ENCODE peak calls at places on chromosome 16, in eight cellular contexts. W is fibroblast of lung, R is iPS DF 6.9, I is BE2C, L is A673, V is Peyer's patch, A is endodermal cell, Z is Caco-2. F is an unnamed sample.

GRCh38 chr16:25033852-25034251 is 18.7 kb upstream of the ARHGAP17 start:
- DNase-seq in A (no peak), I (no peak), R (no peak), V (no peak), Z (no peak), L (no peak), W (peak; percentile 91), F (no peak)

GRCh38 chr16:49491736-49492089 is 118.1 kb downstream of the C16orf78 start:
- DNase-seq in R (peak; percentile 39), L (peak; percentile 23), Z (peak; percentile 17), W (peak; percentile 3), V (no peak), I (peak; percentile 69), A (peak; percentile 90), F (peak; percentile 91)

GRCh38 chr16:26550111-26550610 is 516.6 kb upstream of the C16orf82 start:
- DNase-seq in V (no peak), A (no peak), Z (no peak), L (no peak), W (no peak), R (no peak), I (no peak), F (no peak)

GRCh38 chr16:70735141-70735979 is 49.5 kb upstream of the MTSS2 start:
- DNase-seq in Z (no peak), A (peak; percentile 87), I (no peak), V (no peak), W (peak; percentile 31), R (no peak), L (no peak), F (peak; percentile 71)

GRCh38 chr16:278863-279366 is 1.5 kb upstream of the ARHGDIG start:
- DNase-seq in V (no peak), I (peak; percentile 34), L (peak; percentile 45), A (peak; percentile 79), W (peak; percentile 51), R (no peak), Z (peak; percentile 33), F (no peak)

GRCh38 chr16:75236736-75237397 is 14.6 kb downstream of the BCAR1 start:
- DNase-seq in W (no peak), L (no peak), I (no peak), Z (no peak), R (no peak), V (no peak), A (no peak), F (no peak)

GRCh38 chr16:30725465-30725792 is 22.8 kb upstream of the PHKG2 start:
- DNase-seq in V (no peak), Z (no peak), W (no peak), I (no peak), L (no peak), A (no peak), R (no peak), F (no peak)

GRCh38 chr16:56580391-56581048 is 8.8 kb upstream of the MT3 start:
- DNase-seq in I (no peak), R (no peak), W (no peak), Z (no peak), L (no peak), V (no peak), A (no peak), F (no peak)

GRCh38 chr16:66293207-66293735 is 73.2 kb upstream of the CDH5 start:
- DNase-seq in A (peak; percentile 14), R (no peak), V (no peak), W (no peak), Z (no peak), I (no peak), L (no peak), F (no peak)

GRCh38 chr16:72298947-72299346 is 127.0 kb upstream of the PMFBP1 start:
- DNase-seq in I (no peak), L (no peak), R (no peak), W (no peak), Z (no peak), A (no peak), V (no peak), F (no peak)

GRCh38 chr16:77112701-77113100 is 78.3 kb upstream of the MON1B start:
- DNase-seq in A (no peak), W (no peak), Z (no peak), V (no peak), I (no peak), R (no peak), L (no peak), F (no peak)

GRCh38 chr16:69501956-69502457 is 63.8 kb upstream of the NFAT5 start:
- DNase-seq in R (no peak), V (no peak), A (no peak), Z (peak; percentile 90), L (no peak), I (no peak), W (no peak), F (no peak)

GRCh38 chr16:73027655-73028220 is 20.2 kb downstream of the ZFHX3 start:
- DNase-seq in W (no peak), R (no peak), V (no peak), I (no peak), Z (no peak), L (no peak), A (peak; percentile 47), F (no peak)

GRCh38 chr16:71441348-71441781 is 489 bp downstream of the TLE7 start:
- DNase-seq in V (no peak), I (peak; percentile 32), Z (no peak), W (no peak), R (no peak), A (peak; percentile 80), L (peak; percentile 10), F (peak; percentile 95)

GRCh38 chr16:72291531-72291981 is 119.6 kb upstream of the PMFBP1 start:
- DNase-seq in V (no peak), I (peak; percentile 11), A (no peak), W (peak; percentile 96), L (peak; percentile 24), Z (no peak), R (no peak), F (no peak)

DNA sequence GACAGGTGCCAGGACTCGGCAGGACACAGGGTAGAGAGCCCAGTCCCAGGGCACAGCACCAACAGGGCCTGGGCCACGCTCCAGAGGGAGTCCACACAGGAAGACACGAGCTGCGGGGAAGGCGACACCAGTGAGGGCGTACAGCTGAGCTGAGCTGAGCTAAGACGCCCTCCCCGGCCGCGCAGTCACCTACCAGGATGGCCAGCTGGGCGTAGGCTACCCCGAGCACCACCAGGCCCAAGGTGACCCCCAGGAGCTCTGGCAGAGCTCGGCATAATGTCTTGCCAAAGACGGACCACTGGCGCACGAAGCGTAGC is 42.7 kb downstream of the TSC2 start:
- DNase-seq in A (no peak), W (no peak), Z (no peak), I (no peak), R (no peak), L (no peak), V (no peak), F (no peak)
- H3K36me3 ChIP-seq in A (peaks cover 19% of the 10 kb centered on the region), W (peaks cover 76% of the 10 kb centered on the region), Z (no peaks in the 10 kb centered on the region), I (peaks cover 60% of the 10 kb centered on the region), R (peaks cover 22% of the 10 kb centered on the region), L (peaks cover 57% of the 10 kb centered on the region), V (no peaks in the 10 kb centered on the region), F (peaks cover 1% of the 10 kb centered on the region)

DNA sequence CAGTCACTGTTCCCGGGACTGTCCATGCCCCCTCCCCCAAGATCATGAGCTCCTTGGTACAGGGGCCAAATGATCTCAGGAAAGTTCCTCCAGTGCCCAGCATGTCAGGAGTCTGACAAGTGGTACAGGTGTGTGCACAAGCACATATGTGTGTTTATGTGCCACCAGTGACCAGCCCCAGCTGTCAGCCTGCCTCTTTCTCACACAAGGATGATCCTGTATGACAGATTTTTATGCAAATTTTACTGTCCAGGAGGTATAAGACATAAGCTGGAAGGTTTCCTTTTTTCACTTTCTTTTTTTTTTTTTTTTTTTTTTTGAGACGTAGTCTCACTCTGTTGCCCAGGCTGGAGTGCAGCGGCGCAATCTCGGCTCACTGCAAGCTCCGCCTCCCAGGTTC is 31.4 kb upstream of the GFOD2 start:
- DNase-seq in Z (no peak), W (no peak), A (no peak), I (no peak), L (no peak), V (no peak), R (no peak), F (no peak)
- H3K4me3 ChIP-seq in Z (no peak overlapping the region), W (no peak overlapping the region), A (no peak overlapping the region), I (no peak overlapping the region), L (no peak overlapping the region), V (no peak overlapping the region), R (no peak overlapping the region), F (no peak overlapping the region)

DNA sequence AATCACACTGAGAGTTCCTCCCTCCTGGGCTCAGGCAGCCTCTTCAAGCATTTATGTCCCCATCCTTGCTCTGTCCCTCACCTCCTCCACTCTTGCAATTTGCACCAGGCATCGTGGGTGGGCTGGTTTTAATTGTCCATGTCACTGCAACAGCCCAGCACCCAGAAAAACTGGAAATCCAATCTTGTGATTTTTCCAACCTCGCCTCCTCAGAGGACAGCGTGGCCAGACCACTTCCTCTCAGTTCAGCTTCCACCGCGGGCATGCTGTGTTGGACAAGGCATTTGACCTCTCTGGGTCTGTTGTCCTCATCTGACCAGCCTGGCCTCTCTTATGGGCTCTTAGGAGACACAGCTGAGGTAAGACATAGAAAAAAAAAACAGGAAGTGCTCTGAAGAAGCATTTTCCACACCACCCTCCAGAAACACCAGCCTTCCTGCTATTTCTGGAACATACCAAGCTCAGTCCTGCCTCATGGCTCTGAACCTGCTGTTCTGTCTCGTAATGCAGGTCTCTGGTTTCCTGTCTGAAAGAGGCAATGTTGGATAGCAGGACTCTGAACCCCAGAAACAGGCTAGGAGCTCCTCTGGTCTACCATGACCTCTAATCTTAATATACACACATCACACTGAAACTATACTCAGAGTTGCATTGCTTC is 8.3 kb downstream of the TMEM114 start:
- DNase-seq in L (peak; percentile 46), R (no peak), A (no peak), V (no peak), I (no peak), W (peak; percentile 6), Z (no peak), F (no peak)
- H3K27me3 ChIP-seq in L (no peaks in the 10 kb centered on the region), R (no peaks in the 10 kb centered on the region), A (peaks cover 14% of the 10 kb centered on the region), V (no peaks in the 10 kb centered on the region), I (peaks cover 7% of the 10 kb centered on the region), W (peaks cover 1% of the 10 kb centered on the region), Z (no peaks in the 10 kb centered on the region), F (no peaks in the 10 kb centered on the region)

GRCh38 chr16:16067127-16067526 is 117.7 kb downstream of the ABCC1 start:
- DNase-seq in I (no peak), V (no peak), A (no peak), R (no peak), W (peak; percentile 69), Z (no peak), L (no peak), F (no peak)
- H3K36me3 ChIP-seq in I (peaks cover 82% of the 10 kb centered on the region), V (no peaks in the 10 kb centered on the region), A (peaks cover 15% of the 10 kb centered on the region), R (peaks cover 7% of the 10 kb centered on the region), W (peaks cover 22% of the 10 kb centered on the region), Z (no peaks in the 10 kb centered on the region), L (no peaks in the 10 kb centered on the region), F (peaks cover 9% of the 10 kb centered on the region)

GRCh38 chr16:84505249-84506156 is 1.0 kb upstream of the MEAK7 start:
- DNase-seq in W (no peak), V (peak; percentile 30), I (no peak), R (no peak), L (no peak), Z (no peak), A (no peak), F (no peak)
- H3K4me3 ChIP-seq in W (peak overlapping the region; percentile 24), V (peak overlapping the region; percentile 69), I (peak overlapping the region; percentile 70), R (no peak overlapping the region), L (peak overlapping the region; percentile 72), Z (peak overlapping the region; percentile 48), A (peak overlapping the region; percentile 90), F (peak overlapping the region; percentile 56)